ENCODE peak calls at places on chromosomes 6 and 20, in four cellular contexts. D is H9, C is IMR-90, T is H1. K is an unnamed sample.

GRCh38 chr6:41939848-41940758 is 1.5 kb downstream of the CCND3 start:
- DNase-seq in T (no peak), C (peak), D (peak), K (peak)

GRCh38 chr20:39445095-39445494 is 483.0 kb downstream of the DHX35 start:
- DNase-seq in C (no peak), D (no peak), T (no peak), K (no peak)

GRCh38 chr6:52544325-52545022 is 32.4 kb downstream of the TRAM2 start:
- DNase-seq in C (peak), T (no peak), D (no peak), K (no peak)

GRCh38 chr6:153392156-153392555 is 261.1 kb upstream of the RGS17 start:
- DNase-seq in T (no peak), D (no peak), C (no peak), K (peak)

GRCh38 chr6:110408891-110409290 is 6.5 kb downstream of the DDO start:
- DNase-seq in T (no peak), C (no peak), D (peak), K (peak)

GRCh38 chr6:159959976-159960384 is 8.9 kb upstream of the IGF2R start:
- DNase-seq in D (no peak), C (peak), T (no peak), K (no peak)

GRCh38 chr20:32037929-32038328 is 14.1 kb upstream of the HCK start:
- DNase-seq in T (no peak), D (no peak), C (peak), K (no peak)

GRCh38 chr6:159126590-159126989 is 42.6 kb upstream of the FNDC1 start:
- DNase-seq in T (no peak), D (no peak), C (no peak), K (no peak)

DNA sequence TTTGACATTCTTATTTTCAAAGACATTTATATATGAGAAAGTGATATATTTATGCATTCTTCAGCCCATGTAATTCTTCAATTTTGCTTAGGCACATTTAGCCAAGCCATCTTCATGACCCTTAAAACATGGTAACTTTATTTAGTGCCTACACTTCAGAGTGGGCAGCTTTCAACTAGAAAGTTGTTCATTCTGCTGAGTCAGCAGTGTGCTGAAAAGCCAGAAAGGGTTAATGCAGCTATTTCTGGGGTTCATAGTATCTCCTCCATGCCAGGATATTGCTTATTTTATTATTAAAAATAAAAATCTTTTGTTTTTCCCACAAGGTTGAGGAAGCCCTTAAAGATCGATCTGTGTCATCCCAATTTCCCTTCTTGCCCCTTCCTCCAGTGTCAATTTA is 79.2 kb downstream of the EDN1 start:
- DNase-seq in T (no peak), D (no peak), C (no peak), K (no peak)
- H3K23ac ChIP-seq in T (no peak), D (no peak), C (no peak), K (no peak)

DNA sequence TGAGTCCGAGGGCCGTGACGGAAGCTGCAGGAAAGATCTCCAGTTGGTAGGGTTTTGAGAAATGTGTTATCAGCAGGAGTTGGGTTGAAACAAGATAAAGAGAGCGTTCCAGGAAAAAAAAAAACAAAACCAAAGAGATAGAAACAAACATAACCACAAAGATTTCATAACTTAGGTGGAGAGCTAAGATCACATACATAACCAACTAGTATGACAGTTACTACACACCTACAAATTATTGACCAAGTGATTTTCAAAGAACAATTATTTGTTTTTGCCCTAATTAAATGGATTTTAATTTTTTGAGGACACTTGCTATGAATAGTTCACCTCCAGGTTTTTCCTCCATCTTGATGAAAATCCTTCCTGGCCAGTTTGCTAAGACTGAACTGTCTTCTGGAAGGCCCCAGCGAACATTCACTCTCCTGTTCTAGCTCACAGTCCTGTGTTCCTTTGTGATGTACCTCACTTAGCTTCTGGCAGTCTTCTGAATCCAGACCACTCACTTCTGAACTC is 69.4 kb downstream of the SNX9 start:
- DNase-seq in C (no peak), T (no peak), D (no peak), K (no peak)
- H3K23ac ChIP-seq in C (no peak), T (no peak), D (no peak), K (no peak)

GRCh38 chr6:169566961-169567360 is 134.9 kb downstream of the WDR27 start:
- DNase-seq in C (no peak), T (no peak), D (no peak), K (no peak)
- H3K23ac ChIP-seq in C (no peak), T (no peak), D (no peak), K (no peak)

DNA sequence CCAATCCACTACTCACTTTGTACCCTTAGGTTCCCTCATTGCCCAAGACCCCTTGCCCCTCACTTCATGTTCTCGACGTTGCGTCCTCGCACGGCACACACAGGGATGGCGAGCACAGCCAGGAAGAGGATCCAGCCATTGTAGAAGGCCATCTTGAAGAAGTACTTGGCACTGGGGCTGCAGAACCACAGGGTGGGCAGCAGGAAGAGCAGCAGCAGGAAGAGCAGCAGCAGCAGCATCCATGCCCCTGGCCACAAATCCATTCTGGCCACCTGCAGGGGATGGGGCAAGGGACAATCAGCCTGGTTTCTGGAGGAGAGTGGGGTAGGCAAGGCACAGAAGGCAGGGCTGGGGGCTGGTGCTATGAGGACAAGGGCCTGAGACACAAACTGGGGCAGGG is 4.7 kb downstream of the AGPAT1 start:
- DNase-seq in T (no peak), C (no peak), D (no peak), K (no peak)
- H3K23ac ChIP-seq in T (no peak), C (no peak), D (no peak), K (no peak)

GRCh38 chr20:36572701-36573102 is 695 bp upstream of the TGIF2 start:
- DNase-seq in D (peak), T (no peak), C (peak), K (peak)
- H3K23ac ChIP-seq in D (no peak), T (no peak), C (peak), K (peak)

DNA sequence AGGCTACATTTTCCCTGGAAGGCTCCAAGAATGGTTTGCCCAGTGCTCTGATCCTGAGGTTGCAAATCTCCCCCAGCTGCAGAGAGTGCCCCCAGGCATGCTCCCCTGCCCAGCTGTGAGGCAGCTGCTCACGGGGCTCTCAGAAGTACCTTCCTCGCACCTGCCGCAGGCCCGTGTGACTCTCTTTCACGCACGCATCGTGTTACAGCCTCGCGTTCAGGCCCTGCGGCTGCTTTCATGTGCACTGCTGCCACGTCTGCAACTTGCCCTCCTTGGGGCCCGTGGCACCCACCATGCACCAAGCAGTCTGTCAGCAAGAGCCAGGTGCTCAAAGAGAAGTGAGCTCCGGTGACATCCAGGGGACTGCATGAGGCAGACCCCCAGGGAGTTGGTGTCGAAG is 28.6 kb upstream of the SPO11 start:
- DNase-seq in C (no peak), D (no peak), T (no peak), K (no peak)
- H3K23ac ChIP-seq in C (no peak), D (no peak), T (no peak), K (no peak)